ENCODE peak calls at places on chromosome 17, in five cellular contexts. Z, H, B, D and U are unnamed samples.

GRCh38 chr17:43669971-43670644 is 8.4 kb upstream of the MEOX1 start:
- DNase-seq in Z (no peak), H (no peak), B (no peak), D (no peak), U (no peak)

GRCh38 chr17:55281592-55282378 is 17.0 kb downstream of the HLF start:
- DNase-seq in Z (peak; percentile 29), H (no peak), B (no peak), D (no peak), U (no peak)

GRCh38 chr17:63446981-63447687 is 1.0 kb upstream of the CYB561 start:
- DNase-seq in Z (no peak), H (no peak), B (no peak), D (peak; percentile 30), U (peak; percentile 95)

GRCh38 chr17:7686221-7687071 is 844 bp downstream of the TP53 start:
- DNase-seq in Z (peak; percentile 93), H (peak; percentile 79), B (peak; percentile 75), D (peak; percentile 90), U (peak; percentile 92)

GRCh38 chr17:42774066-42774750 is 959 bp downstream of the VPS25 start:
- DNase-seq in Z (peak; percentile 78), H (no peak), B (no peak), D (no peak), U (no peak)

GRCh38 chr17:33115957-33116680 is 124.5 kb downstream of the SPACA3 start:
- DNase-seq in Z (no peak), H (no peak), B (no peak), D (peak; percentile 41), U (no peak)

GRCh38 chr17:78263063-78263735 is 31.8 kb downstream of the TMEM235 start:
- DNase-seq in Z (no peak), H (no peak), B (no peak), D (no peak), U (peak; percentile 40)

GRCh38 chr17:74591503-74591902 is 580 bp downstream of the CD300LD start:
- DNase-seq in Z (no peak), H (no peak), B (no peak), D (no peak), U (no peak)

GRCh38 chr17:9170336-9170735 is 149.0 kb downstream of the NTN1 start:
- DNase-seq in Z (no peak), H (no peak), B (no peak), D (no peak), U (no peak)

GRCh38 chr17:67868176-67868575 is 42.9 kb downstream of the BPTF start:
- DNase-seq in Z (no peak), H (no peak), B (no peak), D (no peak), U (no peak)

GRCh38 chr17:77382966-77383612 is 242.3 kb downstream of the SEC14L1 start:
- DNase-seq in Z (peak; percentile 73), H (no peak), B (no peak), D (no peak), U (no peak)

GRCh38 chr17:4230142-4230541 is 33.6 kb downstream of the ANKFY1 start:
- DNase-seq in Z (peak; percentile 95), H (no peak), B (no peak), D (no peak), U (peak; percentile 93)

GRCh38 chr17:1300580-1300905 is 21.1 kb downstream of the TRARG1 start:
- DNase-seq in Z (no peak), H (no peak), B (no peak), D (no peak), U (no peak)

GRCh38 chr17:83186751-83187421 is 107.5 kb downstream of the METRNL start:
- DNase-seq in Z (no peak), H (peak; percentile 12), B (no peak), D (no peak), U (no peak)

GRCh38 chr17:18246880-18247612 is 11.5 kb downstream of the FLII start:
- DNase-seq in Z (peak; percentile 40), H (no peak), B (peak; percentile 57), D (peak; percentile 85), U (peak; percentile 57)

GRCh38 chr17:65079489-65079900 is 23.0 kb upstream of the GNA13 start:
- DNase-seq in Z (no peak), H (no peak), B (no peak), D (peak; percentile 38), U (no peak)

GRCh38 chr17:62802531-62803205 is 5.4 kb downstream of the MARCHF10 start:
- DNase-seq in Z (peak; percentile 44), H (no peak), B (no peak), D (no peak), U (no peak)

GRCh38 chr17:43940630-43941029 is 1.6 kb downstream of the PPY start:
- DNase-seq in Z (peak; percentile 38), H (no peak), B (no peak), D (peak; percentile 77), U (peak; percentile 16)

GRCh38 chr17:40344321-40345160 is 20.0 kb downstream of the GJD3 start:
- DNase-seq in Z (no peak), H (no peak), B (no peak), D (no peak), U (peak; percentile 43)

GRCh38 chr17:70006159-70006558 is 68.9 kb upstream of the KCNJ16 start:
- DNase-seq in Z (peak; percentile 90), H (no peak), B (no peak), D (no peak), U (no peak)

GRCh38 chr17:8062435-8062806 is 23.6 kb downstream of the ALOX15B start:
- DNase-seq in Z (peak; percentile 59), H (no peak), B (no peak), D (no peak), U (peak; percentile 60)

GRCh38 chr17:77375917-77376651 is 235.3 kb downstream of the SEC14L1 start:
- DNase-seq in Z (peak; percentile 61), H (no peak), B (no peak), D (peak; percentile 42), U (no peak)

GRCh38 chr17:5128905-5129535 is 13.2 kb downstream of the USP6 start:
- DNase-seq in Z (no peak), H (no peak), B (no peak), D (no peak), U (no peak)

GRCh38 chr17:34706029-34706428 is 126.6 kb downstream of the TMEM132E start:
- DNase-seq in Z (peak; percentile 12), H (no peak), B (no peak), D (peak; percentile 82), U (no peak)

GRCh38 chr17:33152793-33153192 is 140.3 kb downstream of the ASIC2 start:
- DNase-seq in Z (no peak), H (no peak), B (no peak), D (no peak), U (no peak)

GRCh38 chr17:68512967-68513474 is 791 bp downstream of the PRKAR1A start:
- DNase-seq in Z (peak; percentile 65), H (no peak), B (peak; percentile 41), D (peak; percentile 56), U (peak; percentile 60)

GRCh38 chr17:4710693-4711634 is 532 bp downstream of the ARRB2 start:
- DNase-seq in Z (no peak), H (no peak), B (peak; percentile 37), D (no peak), U (no peak)

GRCh38 chr17:63700528-63701441 is 860 bp upstream of the LIMD2 start:
- DNase-seq in Z (peak; percentile 41), H (no peak), B (peak; percentile 61), D (peak; percentile 74), U (peak; percentile 63)

GRCh38 chr17:73787036-73787720 is 142.9 kb upstream of the SDK2 start:
- DNase-seq in Z (no peak), H (no peak), B (no peak), D (peak; percentile 87), U (no peak)

GRCh38 chr17:20955437-20956323 is 87.1 kb downstream of the USP22 start:
- DNase-seq in Z (peak; percentile 87), H (no peak), B (peak; percentile 31), D (no peak), U (peak; percentile 21)

GRCh38 chr17:33401253-33401652 is 108.2 kb upstream of the ASIC2 start:
- DNase-seq in Z (no peak), H (no peak), B (no peak), D (no peak), U (no peak)

DNA sequence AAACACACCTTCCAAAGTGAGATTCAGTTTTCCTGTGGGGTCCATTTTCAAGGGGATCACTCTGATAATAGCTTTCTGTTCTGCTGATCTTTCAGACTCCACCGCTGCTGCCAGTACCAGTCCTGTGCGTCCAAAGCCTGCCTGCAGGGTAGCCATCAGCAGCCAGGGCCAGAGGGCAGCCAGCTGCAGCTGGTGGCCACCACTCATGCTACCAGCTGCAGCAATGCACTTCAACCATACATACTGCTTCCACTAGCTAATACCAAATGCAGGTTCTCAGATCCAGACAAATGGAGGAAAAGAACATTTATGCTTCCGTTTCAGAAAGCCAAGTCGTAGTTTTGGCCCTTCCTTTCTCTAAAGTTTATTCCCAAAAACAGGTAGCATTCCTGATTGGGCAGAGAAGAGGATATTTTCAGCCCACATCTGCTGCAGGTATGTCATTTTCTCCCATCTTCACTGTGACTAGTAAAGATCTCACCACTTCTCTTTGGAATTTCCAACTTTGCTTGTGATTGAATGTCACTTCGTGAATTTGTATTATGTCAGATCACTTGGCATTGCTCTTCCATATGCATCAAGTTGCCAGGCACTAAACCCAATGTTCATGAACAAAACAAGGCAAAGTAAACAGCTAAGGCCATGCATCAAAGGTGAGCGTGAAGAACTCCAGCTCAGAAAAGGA is 1.8 kb downstream of the RNF43 start:
- DNase-seq in Z (no peak), H (no peak), B (no peak), D (peak; percentile 52), U (no peak)
- TF ChIP-seq CTCF in Z (no peak), H (no peak), B (no peak), D (no peak), U (no peak)

DNA sequence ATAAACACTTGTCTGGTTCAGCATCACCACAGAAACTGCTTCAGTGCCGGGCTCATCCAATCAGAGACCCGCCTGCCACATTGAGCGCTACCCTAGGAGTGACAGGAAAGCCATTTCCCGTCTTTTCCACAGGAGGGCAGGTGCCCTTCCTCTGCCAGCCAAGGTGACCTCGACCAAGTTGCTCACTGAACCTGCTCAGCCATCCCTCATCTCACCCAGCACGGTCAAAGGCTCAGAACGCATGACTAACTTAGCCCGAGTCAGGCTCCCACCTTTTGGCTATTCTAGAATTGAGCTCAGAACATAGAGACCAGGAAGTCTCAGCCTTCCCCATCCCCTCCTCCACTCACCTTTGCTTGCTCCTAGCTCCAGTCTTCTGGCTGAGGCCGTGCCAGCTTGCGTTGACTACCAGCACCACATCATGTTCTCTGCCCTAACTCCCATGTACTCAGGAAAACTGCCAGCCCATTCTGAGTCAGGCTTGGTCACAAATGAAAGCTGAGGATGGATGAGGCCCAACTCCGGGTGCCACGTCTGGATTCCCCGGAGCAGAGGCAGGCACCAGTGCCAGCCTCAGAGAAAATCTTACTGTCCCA is 15.6 kb downstream of the MRPS23 start:
- DNase-seq in Z (no peak), H (peak; percentile 61), B (peak; percentile 74), D (peak; percentile 51), U (no peak)
- TF ChIP-seq CTCF in Z (peak; percentile 8), H (no peak), B (no peak), D (peak; percentile 14), U (no peak)

GRCh38 chr17:79398441-79398840 is 212.4 kb downstream of the RBFOX3 start:
- DNase-seq in Z (no peak), H (no peak), B (no peak), D (no peak), U (no peak)
- TF ChIP-seq CTCF in Z (no peak), H (no peak), B (no peak), D (no peak), U (no peak)

DNA sequence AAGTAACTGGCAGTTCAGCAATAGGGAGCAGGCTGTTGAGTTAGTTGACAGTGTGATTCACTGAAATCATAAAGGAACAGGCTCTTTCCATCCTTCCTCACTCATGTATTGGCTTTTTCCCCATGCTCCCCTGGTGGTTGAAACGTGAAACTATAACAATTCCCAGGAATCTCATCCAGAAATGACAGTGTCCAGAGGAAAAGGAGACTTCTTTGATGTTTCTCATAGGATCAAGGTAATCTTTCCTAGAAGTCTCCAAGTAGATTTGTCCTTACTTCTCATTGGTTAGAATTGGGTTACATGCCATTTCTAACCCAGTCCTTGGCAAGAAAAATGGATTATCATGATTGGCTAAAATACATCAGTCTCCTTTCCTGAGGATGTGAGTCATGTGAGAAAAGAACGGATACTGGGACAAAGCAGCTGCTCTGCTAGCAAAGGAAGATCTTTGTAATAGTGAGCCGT is 14.4 kb downstream of the TTC19 start:
- DNase-seq in Z (peak; percentile 91), H (no peak), B (no peak), D (peak; percentile 24), U (peak; percentile 95)
- TF ChIP-seq CTCF in Z (peak; percentile 76), H (peak; percentile 65), B (peak; percentile 38), D (peak; percentile 53), U (peak; percentile 53)